ENCODE peak calls at places on chromosomes 6 and 20, in nine cellular contexts. T, M, E, U, Y, W, Z, D and K are unnamed samples. For H3K27me3, the result is how much of the 10 kb centered on the place peaks cover.

GRCh38 chr6:144415835-144416237 is 130.7 kb downstream of the UTRN start:
- DNase-seq in T (no peak), M (no peak), E (no peak), U (no peak), Y (no peak), W (peak), Z (no peak), D (no peak), K (no peak)

GRCh38 chr6:155244434-155244833 is 19.4 kb upstream of the CLDN20 start:
- DNase-seq in T (no peak), M (no peak), E (no peak), U (no peak), Y (no peak), W (no peak), Z (no peak), D (no peak), K (no peak)

GRCh38 chr20:45339084-45339483 is 9.1 kb downstream of the SDC4 start:
- DNase-seq in T (no peak), M (no peak), E (no peak), U (no peak), Y (no peak), W (no peak), Z (no peak), D (no peak), K (no peak)

GRCh38 chr20:16666272-16666671 is 63.6 kb upstream of the SNRPB2 start:
- DNase-seq in T (no peak), M (no peak), E (no peak), U (no peak), Y (no peak), W (no peak), Z (no peak), D (no peak), K (no peak)

GRCh38 chr20:51424270-51425041 is 118.1 kb downstream of the NFATC2 start:
- DNase-seq in T (no peak), M (no peak), E (no peak), U (no peak), Y (no peak), W (no peak), Z (no peak), D (no peak), K (no peak)

GRCh38 chr6:36977470-36977941 is 8.5 kb downstream of the MTCH1 start:
- DNase-seq in T (no peak), M (no peak), E (no peak), U (peak), Y (no peak), W (no peak), Z (no peak), D (no peak), K (no peak)

GRCh38 chr6:151661928-151662327 is 145.6 kb upstream of the ESR1 start:
- DNase-seq in T (no peak), M (no peak), E (no peak), U (peak), Y (no peak), W (no peak), Z (no peak), D (no peak), K (no peak)

GRCh38 chr6:150895898-150896632 is 30.6 kb downstream of the MTHFD1L start:
- DNase-seq in T (no peak), M (no peak), E (no peak), U (no peak), Y (no peak), W (no peak), Z (no peak), D (no peak), K (no peak)

GRCh38 chr20:63103402-63104311 is 96.9 kb upstream of the BHLHE23 start:
- DNase-seq in T (no peak), M (no peak), E (no peak), U (peak), Y (no peak), W (no peak), Z (no peak), D (no peak), K (no peak)

GRCh38 chr6:47265971-47266370 is 43.7 kb downstream of the TNFRSF21 start:
- DNase-seq in T (no peak), M (no peak), E (no peak), U (no peak), Y (no peak), W (peak), Z (no peak), D (no peak), K (no peak)

GRCh38 chr6:147341486-147341885 is 137.3 kb downstream of the STXBP5 start:
- DNase-seq in T (no peak), M (no peak), E (no peak), U (no peak), Y (no peak), W (no peak), Z (no peak), D (no peak), K (no peak)

GRCh38 chr6:5898563-5898962 is 108.2 kb downstream of the NRN1 start:
- DNase-seq in T (no peak), M (no peak), E (no peak), U (no peak), Y (no peak), W (no peak), Z (no peak), D (no peak), K (no peak)
- H3K27me3 ChIP-seq in T (under half), M (under half), E (under half), U (under half), Y (under half), W (under half), Z (under half), D (under half), K (under half)

DNA sequence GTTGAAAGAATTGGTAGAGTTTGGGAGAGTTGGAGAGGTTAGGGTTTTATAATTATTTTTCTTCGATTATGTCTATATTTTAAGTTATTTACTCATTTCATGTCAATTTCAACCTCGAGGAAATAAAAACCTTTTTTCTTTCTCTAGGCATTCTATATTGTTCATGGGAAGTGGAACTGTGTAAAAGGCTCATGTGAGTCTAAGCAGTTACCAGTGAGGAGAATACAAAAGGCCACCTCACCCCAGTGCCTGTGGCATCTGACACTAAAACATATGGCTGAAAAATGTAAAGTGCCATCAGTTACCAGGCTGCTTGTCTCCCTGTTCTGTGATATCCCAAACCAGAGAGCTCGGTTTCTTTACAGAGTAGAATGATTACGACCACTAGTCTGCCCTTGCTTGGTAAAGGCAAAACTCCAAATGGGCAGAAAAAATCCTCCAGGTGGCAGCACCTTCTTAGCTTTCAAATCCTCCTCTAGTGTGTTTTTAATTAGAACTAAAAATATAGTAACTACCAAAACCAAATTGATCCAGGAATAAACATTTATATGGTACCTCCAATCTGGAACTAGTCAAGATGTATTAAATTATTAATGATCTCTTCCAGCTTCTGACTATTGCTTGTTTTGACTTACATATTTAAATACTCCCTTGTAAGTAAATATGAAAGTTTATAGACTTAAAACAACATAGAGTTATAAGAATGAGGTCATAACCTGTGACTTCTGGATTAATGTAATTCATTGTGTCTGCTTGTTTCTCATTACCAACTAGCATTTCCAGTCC is 122.6 kb upstream of the MCHR2 start:
- DNase-seq in T (no peak), M (peak), E (no peak), U (peak), Y (no peak), W (peak), Z (no peak), D (no peak), K (no peak)
- TF ChIP-seq CTCF in T (peak), M (peak), E (peak), U (peak), Y (peak), W (peak), Z (peak), D (no peak), K (peak)

DNA sequence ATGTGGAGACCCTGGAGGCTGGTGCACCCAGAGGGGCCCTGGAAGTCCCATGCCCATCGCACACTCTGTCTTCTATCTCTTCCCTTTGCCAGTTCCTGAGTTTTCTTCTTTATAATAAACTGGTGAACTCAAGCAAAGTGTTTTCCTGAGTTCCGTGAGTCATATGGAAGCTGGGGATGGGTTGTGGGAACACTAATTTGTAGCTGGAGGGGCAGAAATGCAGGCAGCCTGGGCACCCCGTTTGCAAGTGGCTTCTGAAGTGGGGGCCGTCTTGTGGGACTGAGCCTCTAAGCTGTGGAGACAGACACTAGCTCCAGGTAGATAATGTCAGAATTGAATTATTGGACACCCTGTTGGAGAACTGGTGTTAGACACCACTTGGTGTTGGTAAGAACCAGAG is 3.2 kb upstream of the PPP1R3G start:
- DNase-seq in T (no peak), M (no peak), E (no peak), U (no peak), Y (no peak), W (no peak), Z (no peak), D (no peak), K (no peak)
- H3K27me3 ChIP-seq in T (under half), M (under half), E (under half), U (under half), Y (under half), W (under half), Z (under half), D (under half), K (under half)

DNA sequence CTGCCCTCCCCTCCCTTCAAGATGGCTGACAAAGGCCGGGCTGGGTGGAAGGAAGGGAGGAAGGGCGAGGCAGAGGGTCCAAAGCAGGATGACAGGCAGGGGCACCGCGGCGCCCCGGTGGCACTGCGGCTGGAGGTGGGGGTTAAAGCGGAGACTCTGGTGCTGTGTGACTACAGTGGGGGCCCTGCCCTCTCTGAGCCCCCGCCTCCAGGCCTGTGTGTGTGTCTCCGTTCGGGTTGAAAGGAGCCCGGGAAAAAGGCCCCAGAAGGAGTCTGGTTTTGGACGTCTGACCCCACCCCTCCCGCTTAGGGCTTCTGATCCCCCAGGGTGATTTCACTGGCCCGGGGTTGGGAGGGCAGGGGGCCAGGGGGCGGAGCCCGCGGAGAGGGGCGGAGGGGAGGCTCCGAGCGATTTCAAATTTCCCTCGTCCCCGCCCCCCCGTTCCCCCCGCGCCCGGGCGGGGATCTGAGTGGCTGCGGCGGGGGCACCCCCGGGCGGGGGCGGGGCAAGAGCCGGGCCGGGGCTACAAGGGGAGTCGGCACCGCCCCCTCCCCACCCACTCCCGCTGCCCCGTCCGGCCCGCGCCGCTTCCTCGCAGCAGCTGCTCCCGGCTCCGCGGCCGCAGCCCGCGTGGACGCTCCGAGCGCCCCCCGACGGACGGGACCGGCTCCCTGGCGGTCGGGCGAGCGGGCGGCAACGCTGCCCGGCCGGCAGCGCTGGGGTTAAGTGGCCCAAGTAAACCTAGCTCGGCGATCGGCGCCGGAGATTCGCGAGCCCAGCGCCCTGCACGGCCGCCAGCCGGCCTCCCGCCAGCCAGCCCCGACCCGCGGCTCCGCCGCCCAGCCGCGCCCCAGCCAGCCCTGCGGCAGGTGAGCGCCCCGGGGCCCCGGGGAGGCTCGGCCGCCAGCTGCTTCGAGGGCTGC is at the start of gene DNMT3B:
- DNase-seq in T (no peak), M (peak), E (peak), U (peak), Y (peak), W (peak), Z (no peak), D (peak), K (peak)
- TF ChIP-seq CTCF in T (no peak), M (peak), E (no peak), U (no peak), Y (no peak), W (no peak), Z (no peak), D (no peak), K (no peak)

DNA sequence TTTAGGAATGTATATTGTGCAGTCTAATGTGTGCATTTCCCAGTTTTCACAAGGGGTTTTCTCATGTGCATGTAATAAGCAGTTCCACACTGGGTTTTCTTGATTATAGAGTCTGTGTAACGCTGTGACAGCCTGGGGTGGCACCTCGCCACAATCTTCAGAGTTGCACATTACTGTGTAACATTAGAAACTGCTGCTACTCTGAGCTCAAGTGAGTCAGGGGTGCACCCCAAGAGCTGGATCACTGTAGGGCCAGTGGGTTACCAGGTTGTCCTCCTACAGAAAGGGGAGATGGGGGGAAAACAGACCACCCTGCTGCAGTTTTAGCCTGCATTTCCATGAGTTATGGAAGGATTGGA is 96.9 kb downstream of the RPP40 start:
- DNase-seq in T (peak), M (no peak), E (no peak), U (no peak), Y (no peak), W (no peak), Z (no peak), D (no peak), K (no peak)
- H3K27me3 ChIP-seq in T (under half), M (under half), E (under half), U (under half), Y (under half), W (under half), Z (under half), D (under half), K (under half)

DNA sequence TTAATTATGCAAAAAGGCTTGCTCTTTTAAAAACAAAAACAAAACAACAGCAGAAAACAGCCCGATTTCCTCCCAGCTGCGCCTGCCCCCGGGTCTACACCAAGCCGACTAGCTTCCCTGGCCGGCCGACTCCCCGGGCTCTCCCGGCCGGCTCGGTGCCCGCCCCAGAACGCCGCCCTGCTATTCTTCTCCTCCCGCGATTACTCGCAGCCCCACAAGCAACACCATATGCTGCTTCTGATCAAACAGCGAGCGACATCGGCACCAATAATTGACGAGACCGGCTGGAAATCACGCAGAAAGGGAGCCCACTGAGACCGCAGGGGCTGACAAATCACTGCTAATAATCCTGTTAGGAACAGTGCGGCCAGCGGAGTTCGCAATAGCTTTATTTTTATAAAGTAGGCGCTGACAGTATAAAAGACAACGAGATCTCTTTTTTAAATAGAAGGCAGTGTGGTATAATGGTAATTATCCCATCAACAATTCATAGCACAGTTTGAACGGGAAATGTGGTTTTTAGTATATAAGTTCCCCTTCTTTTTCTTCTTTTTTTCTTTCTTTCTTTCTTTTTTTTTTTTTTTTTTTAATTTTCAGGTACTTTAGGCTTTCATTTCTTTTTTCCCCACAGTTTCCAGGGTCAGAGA is 3.3 kb downstream of the SIM1 start:
- DNase-seq in T (peak), M (no peak), E (no peak), U (no peak), Y (no peak), W (no peak), Z (no peak), D (no peak), K (no peak)
- TF ChIP-seq CTCF in T (no peak), M (no peak), E (no peak), U (no peak), Y (no peak), W (no peak), Z (no peak), D (no peak), K (no peak)